ENCODE peak calls at places on chromosome 19, in four cellular contexts. R is tibial nerve, Y is uterus, G is mucosa of descending colon. U is an unnamed sample.
A peak's percentile ranks its signal among the peaks of the same experiment; 100 is the strongest.

GRCh38 chr19:42422576-42423461 is 4.4 kb downstream of the LIPE start:
- DNase-seq in R (no peak), Y (no peak), G (no peak), U (no peak)

GRCh38 chr19:36488816-36489138 is 584 bp downstream of the ZNF566 start:
- DNase-seq in R (no peak), Y (no peak), G (no peak), U (no peak)

GRCh38 chr19:48676487-48676886 is 3.7 kb upstream of the NTN5 start:
- DNase-seq in R (no peak), Y (no peak), G (no peak), U (no peak)

GRCh38 chr19:41398603-41399002 is 985 bp downstream of the BCKDHA start:
- DNase-seq in R (no peak), Y (no peak), G (no peak), U (no peak)

GRCh38 chr19:55212447-55212846 is 3.1 kb upstream of the PTPRH start:
- DNase-seq in R (no peak), Y (no peak), G (peak; percentile 76), U (no peak)

GRCh38 chr19:6047741-6048231 is 62.5 kb downstream of the RFX2 start:
- DNase-seq in R (no peak), Y (no peak), G (peak; percentile 38), U (peak; percentile 28)

GRCh38 chr19:41746593-41747227 is 8.6 kb upstream of the CEACAM6 start:
- DNase-seq in R (no peak), Y (no peak), G (peak; percentile 79), U (peak; percentile 69)

GRCh38 chr19:38394488-38394887 is 6.0 kb downstream of the SPRED3 start:
- DNase-seq in R (no peak), Y (no peak), G (no peak), U (no peak)

GRCh38 chr19:12791345-12792047 is at the start of gene JUNB:
- DNase-seq in R (peak; percentile 97), Y (peak; percentile 97), G (peak; percentile 98), U (peak; percentile 98)

GRCh38 chr19:1177322-1178114 is 3.5 kb upstream of the SBNO2 start:
- DNase-seq in R (no peak), Y (no peak), G (no peak), U (no peak)

GRCh38 chr19:1237027-1237659 is 662 bp downstream of the CBARP start:
- DNase-seq in R (no peak), Y (no peak), G (no peak), U (no peak)

GRCh38 chr19:37943480-37943879 is 36.5 kb downstream of the SIPA1L3 start:
- DNase-seq in R (no peak), Y (no peak), G (peak; percentile 79), U (no peak)

GRCh38 chr19:40803857-40804782 is 5.1 kb downstream of the EGLN2 start:
- DNase-seq in R (no peak), Y (peak; percentile 51), G (peak; percentile 84), U (peak; percentile 83)

GRCh38 chr19:45768644-45769053 is 403 bp downstream of the SIX5 start:
- DNase-seq in R (no peak), Y (no peak), G (no peak), U (no peak)

GRCh38 chr19:22335716-22336115 is 49.5 kb downstream of the ZNF729 start:
- DNase-seq in R (no peak), Y (no peak), G (no peak), U (no peak)

GRCh38 chr19:15466851-15467733 is 2.7 kb upstream of the RASAL3 start:
- DNase-seq in R (no peak), Y (no peak), G (no peak), U (no peak)

GRCh38 chr19:9981406-9982260 is 28.7 kb downstream of the COL5A3 start:
- DNase-seq in R (no peak), Y (no peak), G (no peak), U (no peak)

GRCh38 chr19:48925240-48925843 is 8.2 kb upstream of the DHDH start:
- DNase-seq in R (no peak), Y (no peak), G (no peak), U (peak; percentile 30)

GRCh38 chr19:55146078-55146647 is 2.8 kb downstream of the TNNT1 start:
- DNase-seq in R (no peak), Y (no peak), G (no peak), U (no peak)

GRCh38 chr19:48480476-48481190 is 11.5 kb downstream of the CYTH2 start:
- DNase-seq in R (peak; percentile 48), Y (peak; percentile 48), G (peak; percentile 42), U (no peak)

GRCh38 chr19:50414850-50415660 is 3.7 kb upstream of the SPIB start:
- DNase-seq in R (peak; percentile 63), Y (peak; percentile 58), G (peak; percentile 88), U (peak; percentile 80)

GRCh38 chr19:36409841-36410240 is 8.6 kb downstream of the ZFP82 start:
- DNase-seq in R (no peak), Y (no peak), G (no peak), U (no peak)

GRCh38 chr19:32287811-32288227 is 57.6 kb upstream of the ZNF507 start:
- DNase-seq in R (peak; percentile 85), Y (peak; percentile 62), G (peak; percentile 88), U (peak; percentile 37)

DNA sequence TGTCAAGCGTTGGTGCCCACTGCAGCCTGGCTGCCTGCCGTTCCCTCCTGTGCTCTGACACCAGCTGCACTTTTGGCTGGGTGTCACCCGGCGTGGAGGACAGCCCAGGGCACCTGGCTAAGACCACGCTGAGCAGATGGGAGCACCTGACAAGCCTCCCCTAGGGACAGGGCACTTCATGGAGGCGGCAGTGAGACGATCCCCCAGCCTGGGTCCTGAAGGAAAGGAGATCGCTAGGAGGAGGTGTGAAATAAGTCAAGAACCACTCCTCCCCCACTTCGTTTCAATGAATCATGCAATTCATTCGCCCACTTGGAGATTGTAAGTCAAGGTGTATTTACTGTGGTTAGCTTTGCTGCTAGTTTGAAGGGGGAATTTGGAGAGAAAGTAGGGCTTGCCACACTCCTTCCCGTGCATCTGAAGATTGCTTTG is 38.8 kb downstream of the VSTM2B start:
- DNase-seq in R (no peak), Y (no peak), G (no peak), U (no peak)
- TF ChIP-seq CTCF in R (no peak), Y (no peak), G (no peak), U (no peak)

GRCh38 chr19:47230122-47230920 is 678 bp downstream of the BBC3 start:
- DNase-seq in R (peak; percentile 61), Y (peak; percentile 71), G (peak; percentile 82), U (peak; percentile 69)
- H3K4me1 ChIP-seq in R (peaks cover 41% of the 10 kb centered on the region), Y (peaks cover 5% of the 10 kb centered on the region), G (peaks cover 30% of the 10 kb centered on the region), U (no peaks in the 10 kb centered on the region)

GRCh38 chr19:44723952-44724319 is 24.6 kb upstream of the BCL3 start:
- DNase-seq in R (peak; percentile 80), Y (peak; percentile 79), G (peak; percentile 91), U (peak; percentile 87)
- TF ChIP-seq CTCF in R (peak; percentile 98), Y (peak; percentile 99), G (peak; percentile 94), U (peak; percentile 98)

GRCh38 chr19:8074501-8074900 is 21.9 kb downstream of the CCL25 start:
- DNase-seq in R (no peak), Y (no peak), G (no peak), U (no peak)
- H3K4me1 ChIP-seq in R (no peaks in the 10 kb centered on the region), Y (no peaks in the 10 kb centered on the region), G (no peaks in the 10 kb centered on the region), U (peaks cover 1% of the 10 kb centered on the region)

GRCh38 chr19:52296773-52297600 is at the start of gene ZNF480:
- DNase-seq in R (peak; percentile 81), Y (peak; percentile 85), G (peak; percentile 91), U (peak; percentile 84)
- TF ChIP-seq CTCF in R (peak; percentile 20), Y (no peak), G (no peak), U (no peak)

GRCh38 chr19:39400997-39401548 is 5.6 kb upstream of the ZFP36 start:
- DNase-seq in R (no peak), Y (no peak), G (no peak), U (no peak)

GRCh38 chr19:39397360-39398296 is 6.5 kb downstream of the MED29 start:
- DNase-seq in R (peak; percentile 95), Y (peak; percentile 90), G (peak; percentile 98), U (peak; percentile 90)

GRCh38 chr19:39398297-39398864 is 7.2 kb downstream of the MED29 start:
- DNase-seq in R (peak; percentile 72), Y (peak; percentile 70), G (peak; percentile 85), U (peak; percentile 81)

GRCh38 chr19:39401549-39402416 is 4.9 kb upstream of the ZFP36 start:
- DNase-seq in R (peak; percentile 69), Y (peak; percentile 59), G (peak; percentile 86), U (peak; percentile 27)

DNA sequence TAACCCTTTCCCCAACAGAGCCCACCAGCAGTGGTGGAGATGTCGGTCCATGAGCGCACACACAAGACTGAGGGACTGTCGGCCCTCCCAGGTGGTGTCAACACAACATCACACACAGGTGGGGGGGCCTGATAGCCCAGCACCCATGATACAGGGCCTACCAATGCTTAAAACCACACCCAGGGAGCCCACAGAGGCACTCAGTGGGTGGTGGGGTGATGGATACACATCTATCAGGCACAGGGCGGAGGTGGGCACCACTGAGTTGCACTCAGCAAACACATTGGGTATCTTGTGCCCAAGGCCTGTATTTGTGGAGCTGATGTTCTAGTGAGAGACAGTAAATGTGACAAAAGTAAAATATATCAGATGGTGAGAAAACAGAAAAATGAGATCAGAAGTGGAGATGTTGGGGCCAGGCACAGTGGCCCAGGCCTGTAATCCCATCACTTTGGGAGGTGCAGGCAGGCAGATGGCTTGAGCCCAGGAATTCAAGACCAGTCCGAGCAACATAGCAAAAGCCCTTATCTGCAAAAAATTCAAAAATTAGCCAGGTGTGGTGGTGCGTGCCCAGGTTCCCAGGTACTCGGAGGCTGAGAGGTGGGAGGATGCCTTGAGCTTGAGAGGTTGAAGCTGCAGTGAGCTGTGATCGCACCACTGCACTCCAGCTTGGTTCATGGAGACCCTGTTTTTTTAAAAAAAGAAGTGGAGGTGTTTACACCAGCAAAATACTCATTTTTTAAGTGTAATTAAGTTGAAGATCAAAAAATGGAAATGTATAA is 6.8 kb upstream of the ZFP36 start:
- DNase-seq in R (no peak), Y (no peak), G (no peak), U (no peak)
- H3K4me1 ChIP-seq in R (peaks cover 45% of the 10 kb centered on the region), Y (peaks cover 9% of the 10 kb centered on the region), G (peaks cover 60% of the 10 kb centered on the region), U (peaks cover 29% of the 10 kb centered on the region)

GRCh38 chr19:18231775-18232174 is 5.5 kb upstream of the PDE4C start:
- DNase-seq in R (no peak), Y (no peak), G (no peak), U (no peak)

GRCh38 chr19:18230941-18231734 is 4.9 kb upstream of the PDE4C start:
- DNase-seq in R (no peak), Y (no peak), G (no peak), U (no peak)

GRCh38 chr19:18227781-18228271 is 1.6 kb upstream of the PDE4C start:
- DNase-seq in R (no peak), Y (no peak), G (no peak), U (no peak)

GRCh38 chr19:18229915-18230314 is 3.7 kb upstream of the PDE4C start:
- DNase-seq in R (no peak), Y (no peak), G (no peak), U (no peak)

DNA sequence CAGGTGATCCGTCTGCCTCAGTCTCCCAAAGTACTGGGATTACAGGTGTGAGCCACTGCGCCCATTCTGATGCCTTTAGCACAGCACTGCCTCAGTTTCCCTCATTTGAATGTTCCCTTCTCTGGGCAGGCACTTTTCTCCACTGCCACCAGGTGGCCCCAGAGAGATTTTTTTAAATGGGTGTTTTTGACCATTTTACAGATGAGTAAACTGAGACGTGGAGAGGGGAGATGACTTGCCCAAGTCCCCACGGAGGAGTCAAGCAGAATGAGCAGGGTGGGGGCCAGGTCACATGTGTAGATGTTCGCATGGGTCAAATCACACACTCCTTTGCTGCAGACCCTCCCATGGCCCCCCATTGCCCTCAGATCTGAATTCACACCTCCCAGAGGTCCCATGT is 3.2 kb upstream of the PDE4C start:
- DNase-seq in R (no peak), Y (no peak), G (no peak), U (no peak)
- TF ChIP-seq CTCF in R (peak; percentile 8), Y (no peak), G (no peak), U (peak; percentile 0)

U was measured in lung.